ENCODE peak calls at places on chromosomes 16 and 17, in eight cellular contexts. N, J, T, S, D, M, W and G are unnamed samples.

GRCh38 chr17:64024215-64024654 is 3.8 kb upstream of the ICAM2 start:
- DNase-seq in M (no peak), D (no peak), N (no peak), J (peak), W (peak), T (no peak), S (no peak), G (peak)

GRCh38 chr16:66905633-66906539 is 12.8 kb downstream of the CDH16 start:
- DNase-seq in N (peak), T (no peak), J (no peak), W (peak), S (no peak), M (peak), D (no peak), G (no peak)

GRCh38 chr16:57364143-57364542 is 5.6 kb downstream of the CCL22 start:
- DNase-seq in N (no peak), T (no peak), S (no peak), D (no peak), J (no peak), W (no peak), M (no peak), G (no peak)

GRCh38 chr17:1045456-1045855 is 48.5 kb downstream of the TIMM22 start:
- DNase-seq in M (no peak), S (no peak), T (no peak), J (no peak), N (no peak), W (no peak), D (no peak), G (no peak)

GRCh38 chr16:88569614-88569984 is 604 bp upstream of the ZC3H18 start:
- DNase-seq in W (peak), J (no peak), M (no peak), N (no peak), D (no peak), T (no peak), S (no peak), G (no peak)

GRCh38 chr16:57897053-57897784 is 73.7 kb downstream of the CNGB1 start:
- DNase-seq in M (no peak), S (no peak), W (no peak), N (no peak), D (no peak), J (no peak), T (no peak), G (no peak)

GRCh38 chr17:80671039-80671822 is 126.6 kb downstream of the RPTOR start:
- DNase-seq in W (peak), N (no peak), J (no peak), S (no peak), D (no peak), T (no peak), M (no peak), G (peak)

GRCh38 chr16:85222151-85222863 is 110.0 kb upstream of the CIBAR2 start:
- DNase-seq in D (peak), S (no peak), T (no peak), W (no peak), J (no peak), N (no peak), M (no peak), G (no peak)

GRCh38 chr17:4229627-4230026 is 34.2 kb downstream of the ANKFY1 start:
- DNase-seq in W (no peak), D (no peak), J (peak), S (peak), N (no peak), M (no peak), T (no peak), G (peak)

GRCh38 chr16:47017636-47018035 is 44.2 kb upstream of the DNAJA2 start:
- DNase-seq in S (no peak), J (no peak), N (no peak), W (no peak), M (no peak), D (no peak), T (no peak), G (no peak)

GRCh38 chr16:19765860-19766553 is 47.9 kb downstream of the IQCK start:
- DNase-seq in S (no peak), W (no peak), T (no peak), M (no peak), D (no peak), N (no peak), J (no peak), G (peak)

GRCh38 chr17:74770498-74771318 is 5.4 kb downstream of the NAT9 start:
- DNase-seq in D (peak), S (peak), J (no peak), N (peak), M (no peak), T (no peak), W (peak), G (peak)

GRCh38 chr16:16147316-16147999 is 75.8 kb downstream of the ABCC6 start:
- DNase-seq in T (no peak), N (no peak), S (no peak), W (no peak), J (no peak), D (no peak), M (no peak), G (no peak)

GRCh38 chr16:11367483-11367906 is 22.2 kb downstream of the RMI2 start:
- DNase-seq in J (no peak), D (no peak), N (no peak), T (no peak), M (no peak), S (peak), W (no peak), G (no peak)

GRCh38 chr16:56325956-56326355 is 99.4 kb downstream of the AMFR start:
- DNase-seq in M (no peak), N (no peak), T (no peak), W (no peak), D (no peak), J (no peak), S (no peak), G (no peak)

GRCh38 chr17:82489851-82490511 is 29.6 kb upstream of the FOXK2 start:
- DNase-seq in D (no peak), M (no peak), N (no peak), T (no peak), J (no peak), S (no peak), W (no peak), G (no peak)

GRCh38 chr17:82371333-82372062 is at the start of gene UTS2R:
- DNase-seq in J (no peak), T (no peak), S (no peak), M (no peak), W (no peak), D (no peak), N (no peak), G (no peak)

GRCh38 chr16:81841709-81842108 is 62.6 kb downstream of the PLCG2 start:
- DNase-seq in W (no peak), S (no peak), T (no peak), N (no peak), J (no peak), D (no peak), M (no peak), G (no peak)